ENCODE peak calls at places on chromosome 3, in six cellular contexts. K is stimulated activated CD4-positive, alpha-beta T cell treated with anti-CD3 and anti-CD28 coated beads, Interleukin-1b, Interleukin-23, amount 100 ng/mL, for 24 hours; U is HS-5; D is stimulated activated CD8-positive, alpha-beta memory T cell treated with anti-CD3 and anti-CD28 coated beads, Interleukin-4, amount 100 ng/mL, for 24 hours; V is fibroblast of lung; T is NCI-H1092 treated with DMSO at 0.1 percent for 48 hours. C is an unnamed sample.

GRCh38 chr3:135907422-135908165 is 57.9 kb upstream of the PPP2R3A start:
- DNase-seq in K (no peak), U (no peak), D (no peak), V (no peak), T (no peak), C (no peak)

GRCh38 chr3:38348903-38349302 is 2.3 kb downstream of the XYLB start:
- DNase-seq in K (no peak), U (no peak), D (no peak), V (no peak), T (no peak), C (no peak)

GRCh38 chr3:19213608-19214220 is 65.4 kb downstream of the KCNH8 start:
- DNase-seq in K (no peak), U (no peak), D (no peak), V (no peak), T (no peak), C (no peak)

GRCh38 chr3:27565201-27565827 is 81.1 kb upstream of the SLC4A7 start:
- DNase-seq in K (no peak), U (no peak), D (no peak), V (no peak), T (no peak), C (no peak)

GRCh38 chr3:17481116-17481515 is 261.3 kb downstream of the TBC1D5 start:
- DNase-seq in K (no peak), U (no peak), D (no peak), V (no peak), T (no peak), C (no peak)

GRCh38 chr3:148004331-148004730 is 595.2 kb downstream of the ZIC1 start:
- DNase-seq in K (no peak), U (no peak), D (no peak), V (no peak), T (no peak), C (no peak)

GRCh38 chr3:54243262-54243931 is 121.0 kb downstream of the CACNA2D3 start:
- DNase-seq in K (no peak), U (no peak), D (no peak), V (peak; percentile 33), T (peak; percentile 69), C (no peak)

GRCh38 chr3:149401926-149402310 is 24.5 kb upstream of the TM4SF1 start:
- DNase-seq in K (no peak), U (no peak), D (no peak), V (no peak), T (no peak), C (no peak)

GRCh38 chr3:124796477-124796876 is 66.2 kb downstream of the UMPS start:
- DNase-seq in K (no peak), U (no peak), D (no peak), V (no peak), T (no peak), C (no peak)

GRCh38 chr3:129577356-129577755 is 29.1 kb downstream of the PLXND1 start:
- DNase-seq in K (no peak), U (no peak), D (no peak), V (peak; percentile 39), T (peak; percentile 62), C (no peak)